ENCODE peak calls at places on chromosomes 11 and 22, in ten cellular contexts. L is BE2C, T is cardiac fibroblast, B is body of pancreas, I is AG04450, U is PC-3, V is mesothelial cell of epicardium, K is coronary artery, G is astrocyte of the spinal cord, H is cardiac muscle cell. N is an unnamed sample.

GRCh38 chr11:641806-642370 is 4.8 kb downstream of the DRD4 start:
- DNase-seq in K (no peak), L (no peak), U (no peak), H (no peak), T (no peak), V (no peak), I (no peak), G (no peak), B (no peak), N (no peak)

GRCh38 chr11:79626135-79626748 is 185.4 kb upstream of the TENM4 start:
- DNase-seq in L (no peak), I (no peak), B (no peak), K (no peak), T (no peak), H (no peak), V (no peak), U (peak), G (no peak), N (no peak)

GRCh38 chr11:31089117-31089516 is 280.4 kb downstream of the DCDC1 start:
- DNase-seq in H (no peak), I (no peak), K (no peak), G (no peak), U (no peak), V (no peak), T (no peak), B (no peak), L (no peak), N (no peak)

GRCh38 chr22:38471237-38471636 is 3.3 kb downstream of the KDELR3 start:
- DNase-seq in V (no peak), I (no peak), K (no peak), H (no peak), G (no peak), L (no peak), B (no peak), T (no peak), U (no peak), N (no peak)

GRCh38 chr11:132111781-132112380 is 741.5 kb downstream of the NTM start:
- DNase-seq in G (peak), H (no peak), U (peak), K (no peak), I (peak), V (no peak), T (peak), L (no peak), B (no peak), N (no peak)

GRCh38 chr22:27032121-27032761 is 374.9 kb downstream of the MIAT start:
- DNase-seq in K (peak), L (peak), B (peak), T (no peak), G (peak), H (peak), U (no peak), V (no peak), I (no peak), N (peak)

GRCh38 chr11:78208257-78209165 is 19.8 kb downstream of the USP35 start:
- DNase-seq in T (peak), L (no peak), G (no peak), H (no peak), U (no peak), I (no peak), V (no peak), K (no peak), B (no peak), N (no peak)

GRCh38 chr11:1879941-1880720 is 11.6 kb downstream of the PRR33 start:
- DNase-seq in G (peak), H (no peak), U (no peak), I (no peak), B (no peak), K (peak), L (no peak), T (peak), V (no peak), N (no peak)

GRCh38 chr22:36386900-36387663 is 685 bp downstream of the MYH9 start:
- DNase-seq in U (no peak), I (no peak), B (peak), H (no peak), V (peak), T (no peak), K (peak), G (no peak), L (peak), N (no peak)

GRCh38 chr11:61477126-61477525 is 31.4 kb upstream of the LRRC10B start:
- DNase-seq in V (no peak), I (no peak), K (no peak), L (no peak), B (no peak), T (no peak), G (no peak), U (no peak), H (no peak), N (no peak)

DNA sequence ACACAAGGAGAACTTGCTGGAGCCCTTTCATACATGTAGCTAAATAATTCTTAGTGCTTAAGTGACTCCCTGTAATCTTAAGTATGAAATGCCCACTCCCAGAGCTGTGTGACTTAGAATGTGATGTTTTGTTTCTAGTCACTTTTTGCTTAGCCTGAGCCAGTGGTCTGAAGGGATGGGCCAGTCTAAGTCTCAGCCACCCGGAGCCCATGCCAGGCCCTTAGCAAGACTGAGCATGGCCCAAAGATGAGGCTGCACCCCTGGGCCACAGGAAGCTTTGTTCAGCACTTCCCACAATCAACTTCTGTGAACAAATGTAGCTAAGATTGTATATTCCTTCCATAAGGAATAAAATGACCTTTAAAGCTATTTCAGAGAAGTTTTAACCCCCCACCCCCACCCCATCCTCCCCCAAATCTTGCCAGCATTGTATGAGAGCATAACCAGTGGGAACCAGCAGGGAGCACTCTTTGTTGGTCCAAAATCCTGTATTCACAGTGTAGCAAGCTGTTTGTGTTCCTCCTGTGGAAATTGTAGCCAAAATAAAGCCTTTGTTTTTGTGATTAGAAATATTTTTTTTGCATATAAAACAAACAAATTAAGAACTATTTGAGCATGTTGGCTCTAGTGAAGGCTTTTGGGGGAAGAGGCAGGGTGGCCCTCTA is 73.8 kb upstream of the GAL start:
- DNase-seq in H (no peak), I (no peak), V (no peak), B (no peak), T (peak), L (no peak), U (no peak), K (no peak), G (no peak), N (no peak)
- TF ChIP-seq CTCF in H (peak), I (peak), V (no peak), B (no peak), T (peak), L (peak), U (peak), K (no peak), G (peak), N (peak)

GRCh38 chr11:28697920-28698827 is 590.0 kb downstream of the METTL15 start:
- DNase-seq in V (peak), K (no peak), B (peak), I (no peak), T (peak), G (peak), L (peak), H (peak), U (peak), N (peak)
- TF ChIP-seq CTCF in V (peak), K (peak), B (peak), I (peak), T (peak), G (peak), L (peak), H (peak), U (peak), N (peak)

GRCh38 chr11:35458846-35459245 is 39.5 kb upstream of the SLC1A2 start:
- DNase-seq in U (no peak), L (no peak), B (no peak), H (no peak), T (no peak), K (no peak), G (peak), V (no peak), I (no peak), N (no peak)

GRCh38 chr11:35464308-35464707 is 45.0 kb upstream of the SLC1A2 start:
- DNase-seq in G (no peak), T (no peak), V (no peak), L (no peak), B (no peak), U (peak), K (no peak), H (no peak), I (no peak), N (no peak)

GRCh38 chr11:35466058-35466457 is 46.7 kb upstream of the SLC1A2 start:
- DNase-seq in K (no peak), B (no peak), U (no peak), I (no peak), H (no peak), G (no peak), L (no peak), V (no peak), T (no peak), N (no peak)

GRCh38 chr11:35463211-35463810 is 44.0 kb upstream of the SLC1A2 start:
- DNase-seq in L (no peak), I (no peak), U (no peak), T (no peak), G (no peak), K (no peak), H (no peak), V (no peak), B (no peak), N (no peak)

GRCh38 chr11:35461917-35462316 is 42.6 kb upstream of the SLC1A2 start:
- DNase-seq in I (no peak), H (no peak), B (no peak), K (no peak), G (no peak), L (no peak), U (no peak), T (no peak), V (no peak), N (no peak)
- TF ChIP-seq CTCF in I (no peak), H (no peak), B (no peak), K (no peak), G (no peak), L (no peak), U (peak), T (no peak), V (no peak), N (no peak)

GRCh38 chr22:24937114-24937513 is 9.4 kb downstream of the LHFPL7 start:
- DNase-seq in K (no peak), V (no peak), H (peak), L (peak), U (peak), T (peak), I (no peak), B (no peak), G (peak), N (peak)
- TF ChIP-seq CTCF in K (no peak), V (no peak), H (peak), L (peak), U (peak), T (peak), I (no peak), B (no peak), G (peak), N (peak)

GRCh38 chr11:118979434-118979833 is 7.9 kb downstream of the FOXR1 start:
- DNase-seq in U (no peak), G (no peak), T (no peak), B (no peak), K (no peak), I (no peak), H (no peak), V (no peak), L (no peak), N (no peak)
- TF ChIP-seq CTCF in U (no peak), G (no peak), T (no peak), B (no peak), K (no peak), I (no peak), H (no peak), V (no peak), L (no peak), N (no peak)

GRCh38 chr11:122453586-122453985 is 201.9 kb upstream of the UBASH3B start:
- DNase-seq in I (no peak), H (no peak), T (no peak), L (no peak), V (no peak), K (no peak), B (no peak), U (no peak), G (no peak), N (no peak)
- TF ChIP-seq CTCF in I (no peak), H (no peak), T (no peak), L (no peak), V (no peak), K (no peak), B (no peak), U (no peak), G (no peak), N (no peak)

N was measured in neural crest cell.